ENCODE peak calls at places on chromosomes 5 and 9, in four cellular contexts. Y is ELR, J is GM13976, N is EL. E is an unnamed sample.
A peak's percentile ranks its signal among the peaks of the same experiment; 100 is the strongest.

GRCh38 chr5:1651971-1652872 is 128.5 kb upstream of the LPCAT1 start:
- DNase-seq in N (no peak), J (no peak), Y (no peak), E (no peak)

GRCh38 chr5:50867140-50867539 is 200.7 kb downstream of the PARP8 start:
- DNase-seq in J (no peak), Y (no peak), N (no peak), E (no peak)

GRCh38 chr5:74766348-74766886 is 500 bp downstream of the GFM2 start:
- DNase-seq in J (peak; percentile 77), Y (peak; percentile 63), N (peak; percentile 36), E (peak; percentile 56)

GRCh38 chr5:68264024-68264956 is 48.7 kb downstream of the PIK3R1 start:
- DNase-seq in J (no peak), N (peak; percentile 70), Y (no peak), E (no peak)

GRCh38 chr9:129287595-129288305 is 109.7 kb upstream of the IER5L start:
- DNase-seq in J (no peak), Y (no peak), N (no peak), E (no peak)

GRCh38 chr5:112706446-112707016 is 31.2 kb upstream of the APC start:
- DNase-seq in N (no peak), Y (no peak), J (no peak), E (no peak)

GRCh38 chr5:143396353-143396940 is 7.0 kb downstream of the NR3C1 start:
- DNase-seq in Y (no peak), J (no peak), N (no peak), E (no peak)

GRCh38 chr5:123856736-123857135 is 344.8 kb downstream of the CSNK1G3 start:
- DNase-seq in N (no peak), J (no peak), Y (no peak), E (no peak)

GRCh38 chr9:133170716-133171115 is 7.0 kb upstream of the GBGT1 start:
- DNase-seq in N (no peak), J (no peak), Y (no peak), E (no peak)

GRCh38 chr9:109903515-109904138 is 123.6 kb downstream of the PALM2AKAP2 start:
- DNase-seq in N (peak; percentile 79), J (peak; percentile 56), Y (peak; percentile 89), E (peak; percentile 77)

GRCh38 chr9:113632776-113633590 is 169.5 kb downstream of the RGS3 start:
- DNase-seq in N (peak; percentile 65), J (no peak), Y (peak; percentile 82), E (peak; percentile 63)

GRCh38 chr9:126228779-126229444 is 97.7 kb upstream of the MVB12B start:
- DNase-seq in N (peak; percentile 65), Y (peak; percentile 72), J (peak; percentile 89), E (peak; percentile 48)

GRCh38 chr9:85166808-85167545 is 497.4 kb downstream of the NTRK2 start:
- DNase-seq in Y (no peak), J (no peak), N (no peak), E (no peak)

GRCh38 chr9:101478444-101478843 is 42.9 kb upstream of the ALDOB start:
- DNase-seq in N (no peak), J (no peak), Y (no peak), E (no peak)

GRCh38 chr5:61805101-61805500 is 473.0 kb downstream of the ZSWIM6 start:
- DNase-seq in Y (peak; percentile 79), N (peak; percentile 77), J (no peak), E (peak; percentile 66)

GRCh38 chr9:100066539-100066938 is 32.3 kb downstream of the ERP44 start:
- DNase-seq in N (peak; percentile 20), J (peak; percentile 41), Y (no peak), E (peak; percentile 28)

GRCh38 chr5:79774171-79774854 is 84.7 kb downstream of the CMYA5 start:
- DNase-seq in N (peak; percentile 61), J (peak; percentile 37), Y (peak; percentile 61), E (peak; percentile 37)

GRCh38 chr9:127878001-127878651 is 651 bp upstream of the AK1 start:
- DNase-seq in J (no peak), Y (no peak), N (no peak), E (no peak)

GRCh38 chr9:129139233-129139992 is 28.2 kb downstream of the PTPA start:
- DNase-seq in Y (peak; percentile 87), J (peak; percentile 86), N (peak; percentile 86), E (peak; percentile 86)

GRCh38 chr9:33908749-33909148 is 91.8 kb downstream of the UBE2R2 start:
- DNase-seq in J (no peak), Y (no peak), N (no peak), E (no peak)

GRCh38 chr9:78370991-78371390 is 74.1 kb downstream of the PSAT1 start:
- DNase-seq in N (no peak), Y (no peak), J (no peak), E (no peak)

GRCh38 chr5:82109013-82109412 is 137.2 kb downstream of the ATG10 start:
- DNase-seq in N (no peak), Y (no peak), J (no peak), E (no peak)

GRCh38 chr9:91033802-91034201 is 232.2 kb downstream of the SYK start:
- DNase-seq in N (peak; percentile 21), Y (peak; percentile 43), J (peak; percentile 55), E (no peak)

GRCh38 chr9:86098793-86099694 is at the start of gene GOLM1:
- DNase-seq in Y (peak; percentile 74), N (peak; percentile 73), J (peak; percentile 86), E (peak; percentile 47)

GRCh38 chr5:122493091-122493775 is 181.2 kb downstream of the SNCAIP start:
- DNase-seq in J (no peak), N (no peak), Y (no peak), E (no peak)

E was measured in LHCN-M2.